ENCODE peak calls at places on chromosomes 16 and 17, in seven cellular contexts. M, I, Q, R, L, D and O are unnamed samples.

GRCh38 chr17:1455291-1455747 is 713 bp downstream of the CRK start:
- DNase-seq in M (peak; percentile 44), I (peak; percentile 86), Q (peak; percentile 83), R (no peak), L (peak; percentile 64), D (peak; percentile 87), O (peak; percentile 57)

GRCh38 chr16:19666451-19666850 is 51.6 kb downstream of the KNOP1 start:
- DNase-seq in M (no peak), I (no peak), Q (no peak), R (no peak), L (no peak), D (no peak), O (no peak)

GRCh38 chr16:30351001-30351441 is 4.1 kb downstream of the CD2BP2 start:
- DNase-seq in M (no peak), I (no peak), Q (no peak), R (no peak), L (no peak), D (no peak), O (no peak)

GRCh38 chr17:6603746-6604325 is 36.7 kb downstream of the KIAA0753 start:
- DNase-seq in M (no peak), I (no peak), Q (no peak), R (no peak), L (no peak), D (peak; percentile 30), O (no peak)

GRCh38 chr16:47461598-47462266 is 601 bp downstream of the PHKB start:
- DNase-seq in M (peak; percentile 80), I (no peak), Q (no peak), R (no peak), L (peak; percentile 9), D (peak; percentile 37), O (no peak)

GRCh38 chr17:80259642-80260535 is 763 bp upstream of the RNF213 start:
- DNase-seq in M (no peak), I (peak; percentile 86), Q (peak; percentile 90), R (no peak), L (peak; percentile 56), D (peak; percentile 67), O (peak; percentile 55)

GRCh38 chr17:27523712-27524111 is 67.5 kb downstream of the KSR1 start:
- DNase-seq in M (peak; percentile 72), I (no peak), Q (no peak), R (no peak), L (no peak), D (no peak), O (no peak)

GRCh38 chr16:89443727-89444084 is 46.7 kb downstream of the ANKRD11 start:
- DNase-seq in M (no peak), I (no peak), Q (no peak), R (no peak), L (no peak), D (peak; percentile 47), O (no peak)

GRCh38 chr16:7547736-7548135 is 215.1 kb downstream of the RBFOX1 start:
- DNase-seq in M (no peak), I (no peak), Q (no peak), R (no peak), L (no peak), D (no peak), O (no peak)

GRCh38 chr16:72961115-72961832 is 86.7 kb downstream of the ZFHX3 start:
- DNase-seq in M (no peak), I (peak; percentile 66), Q (no peak), R (no peak), L (peak; percentile 85), D (no peak), O (no peak)

GRCh38 chr17:79746955-79747507 is 16.3 kb downstream of the ENPP7 start:
- DNase-seq in M (no peak), I (no peak), Q (no peak), R (no peak), L (no peak), D (no peak), O (no peak)

GRCh38 chr17:58282442-58282841 is 1.7 kb upstream of the MPO start:
- DNase-seq in M (no peak), I (no peak), Q (peak; percentile 38), R (no peak), L (no peak), D (no peak), O (no peak)

GRCh38 chr17:50064253-50064991 is 8.5 kb downstream of the ITGA3 start:
- DNase-seq in M (peak; percentile 95), I (peak; percentile 92), Q (peak; percentile 82), R (no peak), L (no peak), D (peak; percentile 82), O (peak; percentile 90)

GRCh38 chr16:50282955-50283631 is 16.7 kb downstream of the ADCY7 start:
- DNase-seq in M (no peak), I (no peak), Q (no peak), R (no peak), L (no peak), D (no peak), O (no peak)

GRCh38 chr16:50280932-50281331 is 14.6 kb downstream of the ADCY7 start:
- DNase-seq in M (no peak), I (no peak), Q (no peak), R (no peak), L (no peak), D (no peak), O (no peak)

GRCh38 chr16:50282010-50282538 is 15.7 kb downstream of the ADCY7 start:
- DNase-seq in M (no peak), I (peak; percentile 87), Q (peak; percentile 91), R (peak; percentile 46), L (peak; percentile 29), D (peak; percentile 61), O (no peak)

GRCh38 chr16:50279142-50279865 is 13.0 kb downstream of the ADCY7 start:
- DNase-seq in M (no peak), I (peak; percentile 84), Q (peak; percentile 88), R (no peak), L (peak; percentile 43), D (peak; percentile 63), O (no peak)

DNA sequence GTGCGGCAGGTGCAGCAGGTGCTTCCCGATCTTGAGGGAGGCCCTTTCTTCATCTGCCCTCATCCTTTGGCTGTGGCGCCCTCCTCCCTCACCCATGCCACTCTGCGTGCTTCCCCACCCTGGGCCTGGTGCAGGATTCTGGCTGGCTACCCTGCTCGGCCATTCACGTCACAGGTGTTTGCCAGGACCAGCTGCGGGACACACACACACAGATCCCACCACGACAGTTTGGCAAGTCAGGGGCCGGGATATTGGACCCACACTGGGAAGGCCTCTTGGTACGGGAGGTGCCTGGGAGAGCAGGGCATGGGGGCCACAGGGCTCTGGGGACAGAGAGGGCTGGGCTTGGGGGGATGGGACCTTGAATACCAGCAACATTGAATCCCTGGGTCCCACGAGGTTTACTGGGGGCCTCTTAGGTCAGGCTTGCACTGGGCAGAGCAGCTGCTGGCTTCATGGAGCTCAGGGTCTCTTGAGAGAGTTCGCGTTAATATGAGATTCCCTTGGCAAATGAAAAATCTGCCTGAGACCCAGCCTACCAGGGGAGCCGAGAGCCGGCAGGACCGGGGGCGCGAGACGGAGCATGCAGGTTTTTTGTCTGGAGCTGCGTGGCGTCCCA is 15.1 kb downstream of the ADCY7 start:
- DNase-seq in M (no peak), I (no peak), Q (no peak), R (no peak), L (no peak), D (no peak), O (no peak)
- H3K4me3 ChIP-seq in M (no peak overlapping the region), I (no peak overlapping the region), Q (peak overlapping the region; percentile 6), R (peak overlapping the region; percentile 20), L (no peak overlapping the region), D (no peak overlapping the region), O (no peak overlapping the region)

GRCh38 chr16:70269471-70269870 is 17.7 kb upstream of the EXOSC6 start:
- DNase-seq in M (no peak), I (no peak), Q (peak; percentile 46), R (no peak), L (no peak), D (no peak), O (no peak)

GRCh38 chr16:70276392-70276791 is 12.9 kb downstream of the AARS1 start:
- DNase-seq in M (no peak), I (no peak), Q (no peak), R (no peak), L (no peak), D (no peak), O (no peak)

GRCh38 chr16:70270176-70270575 is 18.4 kb upstream of the EXOSC6 start:
- DNase-seq in M (no peak), I (no peak), Q (no peak), R (no peak), L (no peak), D (no peak), O (no peak)

GRCh38 chr16:70267516-70267915 is 15.8 kb upstream of the EXOSC6 start:
- DNase-seq in M (peak; percentile 57), I (peak; percentile 54), Q (peak; percentile 46), R (no peak), L (no peak), D (peak; percentile 55), O (no peak)

GRCh38 chr16:70271696-70272095 is 17.6 kb downstream of the AARS1 start:
- DNase-seq in M (no peak), I (no peak), Q (no peak), R (no peak), L (no peak), D (no peak), O (no peak)
- H3K36me3 ChIP-seq in M (peaks cover 42% of the 10 kb centered on the region), I (peaks cover 76% of the 10 kb centered on the region), Q (peaks cover 99% of the 10 kb centered on the region), R (peaks cover 49% of the 10 kb centered on the region), L (peaks cover 4% of the 10 kb centered on the region), D (peaks cover 85% of the 10 kb centered on the region), O (no peaks in the 10 kb centered on the region)

GRCh38 chr16:67173808-67174705 is 3.7 kb downstream of the NOL3 start:
- DNase-seq in M (peak; percentile 86), I (peak; percentile 97), Q (peak; percentile 95), R (no peak), L (peak; percentile 89), D (peak; percentile 97), O (peak; percentile 70)

GRCh38 chr16:67177743-67178699 is 5.7 kb downstream of the MATCAP1 start:
- DNase-seq in M (peak; percentile 92), I (peak; percentile 85), Q (peak; percentile 93), R (no peak), L (no peak), D (peak; percentile 85), O (no peak)

GRCh38 chr16:67173323-67173722 is 3.0 kb downstream of the NOL3 start:
- DNase-seq in M (no peak), I (no peak), Q (no peak), R (no peak), L (no peak), D (no peak), O (no peak)

GRCh38 chr16:67176662-67177061 is 6.3 kb downstream of the NOL3 start:
- DNase-seq in M (no peak), I (no peak), Q (no peak), R (no peak), L (no peak), D (no peak), O (no peak)

DNA sequence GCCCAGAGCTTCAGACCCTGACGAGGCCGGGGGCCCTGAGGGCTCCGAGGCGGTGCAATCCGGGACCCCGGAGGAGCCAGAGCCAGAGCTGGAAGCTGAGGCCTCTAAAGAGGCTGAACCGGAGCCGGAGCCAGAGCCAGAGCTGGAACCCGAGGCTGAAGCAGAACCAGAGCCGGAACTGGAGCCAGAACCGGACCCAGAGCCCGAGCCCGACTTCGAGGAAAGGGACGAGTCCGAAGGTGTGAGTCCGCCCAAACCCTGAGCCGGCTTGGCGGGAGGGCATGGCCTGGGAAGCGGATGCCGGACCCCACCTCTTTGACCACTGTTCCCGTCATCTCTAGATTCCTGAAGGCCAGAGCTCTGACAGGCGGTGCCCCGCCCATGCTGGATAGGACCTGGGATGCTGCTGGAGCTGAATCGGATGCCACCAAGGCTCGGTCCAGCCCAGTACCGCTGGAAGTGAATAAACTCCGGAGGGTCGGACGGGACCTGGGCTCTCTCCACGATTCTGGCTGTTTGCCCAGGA is 4.4 kb downstream of the NOL3 start:
- DNase-seq in M (no peak), I (no peak), Q (no peak), R (no peak), L (no peak), D (no peak), O (no peak)
- H3K4me3 ChIP-seq in M (peak overlapping the region; percentile 34), I (peak overlapping the region; percentile 54), Q (peak overlapping the region; percentile 53), R (peak overlapping the region; percentile 52), L (peak overlapping the region; percentile 64), D (peak overlapping the region; percentile 4), O (peak overlapping the region; percentile 31)

GRCh38 chr17:8649157-8650118 is 18.9 kb upstream of the MYH10 start:
- DNase-seq in M (no peak), I (peak; percentile 90), Q (no peak), R (no peak), L (no peak), D (no peak), O (peak; percentile 74)
- H3K36me3 ChIP-seq in M (no peaks in the 10 kb centered on the region), I (no peaks in the 10 kb centered on the region), Q (no peaks in the 10 kb centered on the region), R (no peaks in the 10 kb centered on the region), L (no peaks in the 10 kb centered on the region), D (no peaks in the 10 kb centered on the region), O (no peaks in the 10 kb centered on the region)